ENCODE peak calls at places on chromosomes 5 and 9, in nine cellular contexts. K is IMR-90, W is T-cell, Q is pons, P is KBM-7, O is neural progenitor cell, F is fibroblast of gingiva, N is GM04503, B is NCI-H2029. T is an unnamed sample.

GRCh38 chr9:18566125-18566524 is 92.2 kb downstream of the ADAMTSL1 start:
- DNase-seq in B (no peak), N (peak), O (no peak), W (no peak), K (peak), Q (no peak), P (no peak), F (peak), T (no peak)

GRCh38 chr9:125356032-125356431 is 94.4 kb downstream of the GAPVD1 start:
- DNase-seq in P (no peak), B (no peak), F (no peak), W (no peak), O (no peak), Q (no peak), N (no peak), K (no peak), T (no peak)

GRCh38 chr9:124840300-124840833 is 12.9 kb upstream of the WDR38 start:
- DNase-seq in O (no peak), P (no peak), Q (no peak), B (no peak), W (no peak), N (no peak), F (no peak), K (no peak), T (no peak)

GRCh38 chr5:65191554-65192126 is 290.1 kb downstream of the ADAMTS6 start:
- DNase-seq in B (no peak), F (no peak), O (no peak), W (no peak), P (no peak), Q (no peak), N (no peak), K (no peak), T (no peak)

GRCh38 chr5:151862811-151863472 is 61.7 kb downstream of the GLRA1 start:
- DNase-seq in F (no peak), Q (no peak), B (no peak), P (no peak), W (no peak), N (no peak), O (no peak), K (no peak), T (no peak)

GRCh38 chr5:82348749-82349148 is 70.6 kb upstream of the RPS23 start:
- DNase-seq in Q (no peak), W (no peak), N (no peak), B (no peak), O (no peak), K (no peak), F (peak), P (no peak), T (no peak)

GRCh38 chr9:70601000-70601929 is 186.8 kb upstream of the KLF9 start:
- DNase-seq in N (peak), K (peak), F (peak), B (peak), O (no peak), P (peak), W (no peak), Q (peak), T (no peak)

GRCh38 chr5:92969191-92969780 is 611.7 kb downstream of the NR2F1-AS1 start:
- DNase-seq in Q (peak), P (no peak), O (no peak), K (no peak), F (peak), W (no peak), N (no peak), B (no peak), T (no peak)

GRCh38 chr9:84170521-84171141 is 169.9 kb downstream of the SLC28A3 start:
- DNase-seq in B (peak), W (no peak), K (peak), F (peak), N (peak), O (peak), Q (peak), P (peak), T (no peak)

GRCh38 chr9:17627641-17628040 is 48.8 kb downstream of the SH3GL2 start:
- DNase-seq in P (no peak), N (no peak), K (peak), F (no peak), B (peak), W (no peak), Q (no peak), O (no peak), T (no peak)

GRCh38 chr9:109030426-109030825 is 17.1 kb upstream of the CTNNAL1 start:
- DNase-seq in W (no peak), K (no peak), O (no peak), N (no peak), Q (no peak), P (no peak), F (no peak), B (no peak), T (no peak)

GRCh38 chr9:125544988-125545651 is 161.9 kb downstream of the MAPKAP1 start:
- DNase-seq in P (no peak), Q (no peak), K (peak), W (no peak), O (no peak), B (no peak), F (peak), N (no peak), T (no peak)

GRCh38 chr5:126801992-126802294 is 25.0 kb downstream of the LMNB1 start:
- DNase-seq in O (no peak), K (peak), P (peak), N (no peak), F (peak), Q (no peak), W (no peak), B (no peak), T (no peak)

GRCh38 chr9:134422301-134422700 is 96.0 kb downstream of the RXRA start:
- DNase-seq in K (no peak), N (no peak), W (no peak), O (no peak), P (no peak), Q (no peak), B (no peak), F (no peak), T (no peak)

GRCh38 chr5:10352404-10353240 is 873 bp upstream of the MARCHF6 start:
- DNase-seq in K (peak), F (peak), N (peak), P (peak), O (peak), Q (peak), W (no peak), B (peak), T (no peak)

GRCh38 chr9:86330186-86330585 is 24.0 kb downstream of the TUT7 start:
- DNase-seq in B (no peak), P (no peak), N (no peak), O (no peak), F (no peak), Q (no peak), W (no peak), K (no peak), T (no peak)

GRCh38 chr9:98774746-98775145 is 21.6 kb downstream of the ANKS6 start:
- DNase-seq in N (no peak), P (peak), Q (no peak), O (peak), W (no peak), F (no peak), K (no peak), B (no peak), T (peak)

GRCh38 chr9:126700296-126700695 is 86.6 kb downstream of the LMX1B start:
- DNase-seq in F (no peak), Q (no peak), W (no peak), O (peak), N (no peak), P (no peak), K (no peak), B (no peak), T (no peak)

GRCh38 chr5:5181650-5182324 is 41.7 kb downstream of the ADAMTS16 start:
- DNase-seq in P (no peak), W (no peak), Q (no peak), K (no peak), B (no peak), F (no peak), O (peak), N (no peak), T (no peak)

T was measured in GM12891.